ENCODE peak calls at places on chromosomes 7 and 10, in ten cellular contexts. P is BJ, L is body of pancreas, T is neural crest cell, A is osteocyte, S is progenitor cell of endocrine pancreas, V is Panc1, R is brain microvascular endothelial cell, E is prostate gland, N is heart right ventricle. W is an unnamed sample.

GRCh38 chr7:116438274-116438673 is 61.3 kb upstream of the CAV2 start:
- DNase-seq in V (no peak), T (no peak), N (no peak), R (no peak), P (no peak), L (no peak), A (no peak), E (no peak), S (no peak), W (no peak)

GRCh38 chr10:15719899-15720634 is at the start of gene ITGA8:
- DNase-seq in S (no peak), P (no peak), A (no peak), T (peak; percentile 51), N (peak; percentile 37), E (peak; percentile 9), L (no peak), R (peak; percentile 24), V (no peak), W (no peak)

GRCh38 chr7:116386674-116387073 is 112.9 kb upstream of the CAV2 start:
- DNase-seq in P (no peak), S (no peak), N (no peak), A (no peak), R (no peak), V (no peak), E (no peak), L (no peak), T (no peak), W (no peak)

GRCh38 chr7:152615052-152615741 is 60.7 kb downstream of the XRCC2 start:
- DNase-seq in S (no peak), N (no peak), A (peak; percentile 77), V (no peak), T (no peak), P (no peak), R (no peak), L (peak; percentile 5), E (no peak), W (no peak)

GRCh38 chr7:76196786-76197185 is 4.9 kb upstream of the SRRM3 start:
- DNase-seq in N (no peak), S (no peak), P (no peak), E (no peak), T (no peak), R (no peak), V (no peak), A (no peak), L (no peak), W (no peak)

GRCh38 chr7:95113590-95113989 is 206.2 kb downstream of the PPP1R9A start:
- DNase-seq in N (no peak), S (no peak), E (no peak), T (no peak), V (no peak), A (no peak), R (no peak), P (no peak), L (no peak), W (no peak)

GRCh38 chr7:152085116-152085515 is 59.6 kb downstream of the GALNT11 start:
- DNase-seq in E (no peak), R (no peak), L (no peak), V (no peak), S (no peak), T (no peak), P (no peak), A (no peak), N (no peak), W (no peak)

GRCh38 chr10:79186742-79187544 is 118.2 kb downstream of the ZMIZ1 start:
- DNase-seq in N (no peak), L (no peak), V (no peak), R (no peak), T (no peak), A (no peak), S (no peak), E (no peak), P (no peak), W (no peak)

GRCh38 chr7:85851571-85852193 is 664.8 kb upstream of the SEMA3D start:
- DNase-seq in R (no peak), P (peak; percentile 11), A (no peak), T (no peak), S (no peak), L (no peak), V (no peak), E (no peak), N (no peak), W (no peak)

GRCh38 chr7:16978358-16979244 is 96.8 kb upstream of the AGR3 start:
- DNase-seq in A (no peak), N (no peak), T (no peak), V (peak; percentile 64), E (no peak), L (no peak), S (no peak), P (peak; percentile 63), R (peak; percentile 45), W (no peak)

GRCh38 chr7:141014091-141014490 is 661 bp downstream of the MRPS33 start:
- DNase-seq in L (no peak), P (peak; percentile 1), A (no peak), E (no peak), N (no peak), T (no peak), V (no peak), S (no peak), R (peak; percentile 35), W (no peak)

GRCh38 chr7:2269468-2270460 is 27.7 kb downstream of the NUDT1 start:
- DNase-seq in V (no peak), L (no peak), A (no peak), P (no peak), T (no peak), R (no peak), N (no peak), E (no peak), S (no peak), W (no peak)

GRCh38 chr10:30510184-30510931 is 76.4 kb downstream of the MAP3K8 start:
- DNase-seq in N (no peak), P (no peak), V (no peak), L (peak; percentile 38), A (no peak), E (peak; percentile 13), R (peak; percentile 84), T (no peak), S (no peak), W (no peak)

GRCh38 chr7:74199551-74200355 is 10.1 kb upstream of the LAT2 start:
- DNase-seq in P (no peak), A (no peak), R (peak; percentile 37), V (no peak), N (no peak), E (peak; percentile 58), S (no peak), L (no peak), T (no peak), W (no peak)

GRCh38 chr10:69884686-69885085 is 83.0 kb downstream of the COL13A1 start:
- DNase-seq in A (no peak), L (no peak), V (no peak), E (no peak), S (no peak), N (no peak), R (no peak), P (no peak), T (no peak), W (no peak)

GRCh38 chr10:69881202-69881601 is 79.5 kb downstream of the COL13A1 start:
- DNase-seq in R (no peak), T (no peak), E (no peak), V (no peak), P (no peak), A (no peak), S (no peak), L (no peak), N (no peak), W (no peak)

GRCh38 chr10:69883680-69884375 is 82.1 kb downstream of the COL13A1 start:
- DNase-seq in N (no peak), A (no peak), E (no peak), L (no peak), S (no peak), P (no peak), R (no peak), T (no peak), V (no peak), W (no peak)

GRCh38 chr10:69885379-69886156 is 83.9 kb downstream of the COL13A1 start:
- DNase-seq in E (no peak), T (no peak), N (no peak), P (no peak), A (no peak), L (no peak), V (no peak), R (no peak), S (no peak), W (no peak)

DNA sequence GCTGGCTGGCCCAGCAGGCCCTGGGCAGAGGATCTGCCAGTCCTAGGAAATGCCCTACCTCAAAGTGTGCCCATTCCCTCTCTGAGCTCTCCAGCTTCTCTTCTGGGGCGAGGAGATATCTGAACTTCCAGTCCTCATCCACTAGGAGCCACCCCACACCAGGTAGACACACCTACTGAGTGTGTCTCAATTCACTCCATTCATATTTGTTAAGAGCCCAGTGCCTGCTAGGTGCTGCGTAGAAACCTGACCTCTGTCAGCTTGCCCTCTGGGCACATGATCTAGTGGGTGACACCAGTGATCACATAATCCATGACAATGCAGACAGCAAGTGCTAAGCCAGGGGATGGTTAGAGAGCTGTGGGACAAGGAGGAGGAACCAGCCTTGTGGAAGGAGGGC is 81.5 kb downstream of the COL13A1 start:
- DNase-seq in V (no peak), E (no peak), L (no peak), T (no peak), N (no peak), S (no peak), R (no peak), A (no peak), P (no peak), W (no peak)
- TF ChIP-seq CTCF in V (no peak), E (peak; percentile 64), L (no peak), T (no peak), N (no peak), S (peak; percentile 46), R (peak; percentile 30), A (no peak), P (no peak), W (no peak)

GRCh38 chr7:46854958-46855473 is 726.9 kb downstream of the TNS3 start:
- DNase-seq in R (peak; percentile 56), T (no peak), V (no peak), P (peak; percentile 73), E (no peak), N (no peak), L (no peak), A (no peak), S (no peak), W (no peak)
- TF ChIP-seq CTCF in R (no peak), T (no peak), V (peak; percentile 15), P (no peak), E (no peak), N (no peak), L (no peak), A (peak; percentile 45), S (no peak), W (peak; percentile 68)

DNA sequence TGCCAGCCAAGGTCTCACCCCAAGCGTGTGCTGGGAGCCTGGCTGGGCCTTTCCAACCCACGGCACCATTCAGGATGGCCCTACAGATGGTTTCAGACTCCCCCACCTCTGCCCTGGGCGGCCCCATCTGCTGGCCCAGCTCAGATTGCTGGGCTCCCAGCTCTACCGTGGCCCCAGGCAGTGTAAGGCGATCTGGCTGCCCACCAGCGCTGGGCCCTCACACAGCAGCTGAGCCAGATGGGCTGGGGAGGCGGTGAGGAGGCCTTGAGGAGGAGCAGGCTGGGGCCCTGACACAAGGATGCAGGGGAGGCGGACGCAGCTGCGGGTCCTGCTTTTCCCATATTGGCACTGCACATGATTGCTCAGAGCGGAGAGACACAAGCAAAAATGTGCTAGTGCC is 162.8 kb downstream of the NRF1 start:
- DNase-seq in R (no peak), L (no peak), S (no peak), E (no peak), N (no peak), A (no peak), T (no peak), V (no peak), P (no peak), W (no peak)
- TF ChIP-seq CTCF in R (no peak), L (no peak), S (no peak), E (no peak), N (no peak), A (no peak), T (no peak), V (no peak), P (no peak), W (no peak)

GRCh38 chr7:55964261-55964801 is at the start of gene NIPSNAP2:
- DNase-seq in V (no peak), A (peak; percentile 91), E (peak; percentile 29), N (no peak), P (no peak), S (peak; percentile 59), R (peak; percentile 20), T (peak; percentile 62), L (peak; percentile 60), W (no peak)
- TF ChIP-seq CTCF in V (peak; percentile 99), A (peak; percentile 62), E (peak; percentile 77), N (peak; percentile 62), P (peak; percentile 4), S (peak; percentile 65), R (peak; percentile 33), T (peak; percentile 66), L (peak; percentile 95), W (peak; percentile 74)

W was measured in chondrocyte.